ENCODE peak calls at places on chromosomes 7 and 10, in four cellular contexts. G, M, E and C are unnamed samples.

GRCh38 chr10:34492081-34492480 is 323.0 kb downstream of the PARD3 start:
- DNase-seq in M (no peak), G (no peak), E (no peak), C (no peak)

GRCh38 chr10:35470535-35470934 is 134.2 kb downstream of the CCNY start:
- DNase-seq in M (no peak), G (peak), E (no peak), C (peak)

GRCh38 chr10:89651205-89651915 is 6.3 kb upstream of the PANK1 start:
- DNase-seq in E (no peak), M (no peak), G (peak), C (no peak)

GRCh38 chr10:69070951-69071350 is 17.0 kb upstream of the SRGN start:
- DNase-seq in M (no peak), E (no peak), G (no peak), C (no peak)

GRCh38 chr10:69780070-69780469 is 21.6 kb upstream of the COL13A1 start:
- DNase-seq in E (no peak), G (no peak), M (no peak), C (no peak)

GRCh38 chr10:120897343-120897742 is 46.2 kb downstream of the WDR11 start:
- DNase-seq in E (peak), G (no peak), M (no peak), C (peak)

GRCh38 chr10:132511692-132512442 is 25.7 kb upstream of the INPP5A start:
- DNase-seq in E (no peak), G (no peak), M (no peak), C (no peak)

GRCh38 chr7:151051108-151051507 is 2.8 kb downstream of the ASIC3 start:
- DNase-seq in M (peak), G (peak), E (peak), C (peak)

GRCh38 chr10:789831-790701 is 100.6 kb upstream of the DIP2C start:
- DNase-seq in M (no peak), E (no peak), G (no peak), C (no peak)

GRCh38 chr10:131546086-131546810 is 234.7 kb upstream of the TCERG1L start:
- DNase-seq in M (no peak), E (no peak), G (peak), C (no peak)

GRCh38 chr10:92688927-92689662 is 660 bp upstream of the HHEX start:
- DNase-seq in G (peak), E (peak), M (peak), C (peak)

GRCh38 chr7:78311176-78311575 is 512.6 kb downstream of the PHTF2 start:
- DNase-seq in E (no peak), G (no peak), M (no peak), C (no peak)

GRCh38 chr10:96208271-96208670 is 63.1 kb downstream of the BLNK start:
- DNase-seq in G (no peak), E (no peak), M (no peak), C (no peak)

GRCh38 chr7:144738708-144739314 is 97.0 kb downstream of the TPK1 start:
- DNase-seq in M (no peak), E (no peak), G (peak), C (peak)

GRCh38 chr7:13257661-13258060 is 570.2 kb downstream of the ARL4A start:
- DNase-seq in E (no peak), M (no peak), G (no peak), C (peak)

GRCh38 chr10:118983263-118983662 is 46.3 kb upstream of the NANOS1 start:
- DNase-seq in G (no peak), M (no peak), E (no peak), C (no peak)

GRCh38 chr7:1403844-1404404 is 55.3 kb downstream of the MICALL2 start:
- DNase-seq in M (peak), G (peak), E (peak), C (peak)

GRCh38 chr10:125868372-125868975 is 12.6 kb downstream of the DHX32 start:
- DNase-seq in M (no peak), E (peak), G (peak), C (peak)

GRCh38 chr10:104067525-104067924 is 18.2 kb downstream of the COL17A1 start:
- DNase-seq in G (no peak), E (no peak), M (no peak), C (no peak)

GRCh38 chr10:12372846-12373245 is 23.5 kb downstream of the CAMK1D start:
- DNase-seq in M (no peak), E (no peak), G (no peak), C (no peak)

GRCh38 chr7:469591-469961 is 50.1 kb downstream of the PDGFA start:
- DNase-seq in G (no peak), M (no peak), E (no peak), C (no peak)

GRCh38 chr10:72068901-72069446 is 19.4 kb downstream of the SPOCK2 start:
- DNase-seq in G (no peak), M (no peak), E (no peak), C (no peak)

GRCh38 chr10:29635711-29636144 is 957 bp upstream of the SVIL start:
- DNase-seq in M (no peak), E (peak), G (peak), C (peak)

GRCh38 chr7:45177801-45178200 is 20.2 kb downstream of the RAMP3 start:
- DNase-seq in E (no peak), G (no peak), M (no peak), C (no peak)

GRCh38 chr10:101007099-101007711 is 7.6 kb downstream of the LZTS2 start:
- DNase-seq in G (no peak), M (no peak), E (peak), C (no peak)

GRCh38 chr10:60197206-60197605 is 192.5 kb downstream of the ANK3 start:
- DNase-seq in G (no peak), E (no peak), M (no peak), C (no peak)

GRCh38 chr10:68598978-68599753 is 39.0 kb downstream of the TET1 start:
- DNase-seq in E (peak), M (no peak), G (peak), C (peak)

GRCh38 chr7:28570970-28571288 is 158.6 kb downstream of the CREB5 start:
- DNase-seq in E (peak), M (no peak), G (no peak), C (peak)

GRCh38 chr7:74627699-74628411 is 29.7 kb upstream of the GTF2I start:
- DNase-seq in E (peak), M (peak), G (peak), C (no peak)

GRCh38 chr10:109956454-109957091 is 33.3 kb upstream of the XPNPEP1 start:
- DNase-seq in E (peak), M (no peak), G (peak), C (peak)

GRCh38 chr7:157250605-157251228 is 86.1 kb upstream of the DNAJB6 start:
- DNase-seq in E (peak), G (peak), M (peak), C (peak)

GRCh38 chr10:90635111-90635798 is 222.6 kb downstream of the HTR7 start:
- DNase-seq in E (no peak), M (no peak), G (no peak), C (no peak)

GRCh38 chr7:152673902-152674301 is 2.0 kb downstream of the XRCC2 start:
- DNase-seq in E (no peak), M (no peak), G (no peak), C (no peak)

GRCh38 chr7:152674860-152675760 is 831 bp downstream of the XRCC2 start:
- DNase-seq in E (peak), G (peak), M (no peak), C (peak)

GRCh38 chr7:152672626-152673025 is 3.3 kb downstream of the XRCC2 start:
- DNase-seq in M (no peak), G (no peak), E (no peak), C (no peak)

GRCh38 chr7:152678133-152678645 is 2.2 kb upstream of the XRCC2 start:
- DNase-seq in E (no peak), G (no peak), M (no peak), C (no peak)

DNA sequence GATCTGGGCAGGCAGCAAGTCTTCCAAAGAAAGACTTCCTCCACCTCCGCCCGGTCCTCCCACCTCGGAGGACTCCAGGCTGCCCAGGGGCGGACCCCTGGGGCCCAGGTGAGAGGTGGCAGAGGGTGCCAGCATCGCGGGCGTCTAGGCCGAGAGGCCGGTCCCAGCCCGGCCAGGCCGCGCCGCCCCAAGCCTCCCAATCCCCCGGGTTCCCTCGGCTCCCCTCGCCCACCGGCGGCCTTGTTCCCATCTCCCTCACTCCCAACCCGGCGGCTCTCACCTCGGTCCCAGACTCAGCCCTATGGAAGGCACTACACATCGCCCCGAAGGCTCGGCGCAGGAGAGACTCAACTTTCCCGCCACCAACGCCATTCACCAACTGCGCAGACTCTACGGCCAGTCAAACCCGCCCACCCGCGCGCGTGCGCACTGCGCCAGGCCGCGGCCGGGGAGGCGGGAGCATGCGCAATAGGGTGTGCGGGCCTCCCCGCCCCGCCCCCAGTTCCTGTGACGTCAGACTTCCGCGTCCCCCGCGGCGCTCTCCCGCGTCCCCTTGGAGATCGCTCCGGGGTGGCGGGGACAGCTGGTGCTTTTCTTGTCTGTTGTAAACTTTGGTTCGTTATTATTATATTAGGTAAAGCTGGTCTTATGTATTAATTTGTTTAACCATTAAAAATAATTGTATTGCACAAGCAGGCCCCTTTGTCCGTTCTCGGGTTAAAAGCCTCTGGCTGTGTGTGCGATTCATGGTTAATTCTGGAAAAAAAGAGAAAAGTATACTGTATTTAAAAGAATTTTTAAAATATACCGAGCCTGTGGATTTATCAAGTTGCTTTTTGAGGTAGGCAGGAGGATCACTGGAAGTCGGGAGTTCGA is at the start of gene XRCC2:
- DNase-seq in G (peak), M (peak), E (peak), C (peak)
- H4K8ac ChIP-seq in G (peak), M (peak), E (peak), C (peak)

GRCh38 chr7:155206286-155207020 is 91.2 kb upstream of the INSIG1 start:
- DNase-seq in M (no peak), G (no peak), E (peak), C (peak)
- H2BK120ac ChIP-seq in M (no peak), G (no peak), E (peak), C (peak)

GRCh38 chr10:80568306-80568705 is 30.6 kb downstream of the SH2D4B start:
- DNase-seq in E (no peak), M (no peak), G (no peak), C (no peak)

GRCh38 chr10:80567292-80567691 is 29.6 kb downstream of the SH2D4B start:
- DNase-seq in M (no peak), E (no peak), G (peak), C (no peak)

GRCh38 chr10:80571352-80571751 is 33.6 kb downstream of the SH2D4B start:
- DNase-seq in G (no peak), E (no peak), M (no peak), C (no peak)

DNA sequence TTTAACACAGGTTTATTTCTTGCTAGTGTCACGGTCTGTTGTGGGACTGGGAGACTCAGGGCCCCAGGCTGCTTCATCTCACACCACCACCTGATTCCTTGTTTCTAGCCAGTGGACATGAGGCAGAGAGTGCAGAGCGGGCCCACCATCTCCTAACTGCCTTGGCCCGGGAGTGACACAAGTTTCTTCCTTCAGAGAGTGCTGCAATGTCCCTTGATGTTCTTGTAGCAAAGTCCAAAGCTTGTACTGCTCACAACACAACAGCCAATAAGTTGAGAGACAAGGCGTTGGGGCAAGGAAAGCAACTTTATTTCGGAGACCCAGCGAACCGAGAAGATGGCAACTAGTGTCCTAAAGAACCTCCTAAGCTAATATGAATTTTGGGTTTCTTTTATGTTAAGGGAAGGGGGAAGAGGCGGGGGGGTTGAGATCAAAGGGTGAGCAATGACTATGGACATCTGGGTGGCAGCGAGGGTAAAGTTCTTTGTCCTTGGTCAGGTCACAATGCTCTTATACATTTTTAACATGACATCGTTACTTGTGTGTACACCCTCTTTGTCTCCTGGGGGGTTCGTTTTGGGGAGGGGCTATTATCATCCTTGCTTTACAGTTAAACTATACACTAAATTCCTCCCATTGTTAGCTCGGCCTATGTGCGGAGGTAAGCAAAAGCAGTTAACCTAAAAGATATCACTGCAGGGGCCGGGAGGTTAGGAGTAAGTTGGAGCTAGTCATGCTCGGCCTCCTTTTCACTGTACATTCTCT is 31.6 kb downstream of the SH2D4B start:
- DNase-seq in G (no peak), M (no peak), E (no peak), C (no peak)
- H4K8ac ChIP-seq in G (no peak), M (no peak), E (no peak), C (no peak)

GRCh38 chr10:58518775-58519174 is 6.1 kb downstream of the BICC1 start:
- DNase-seq in M (no peak), E (peak), G (no peak), C (no peak)

GRCh38 chr10:58515296-58515956 is 2.8 kb downstream of the BICC1 start:
- DNase-seq in E (no peak), M (no peak), G (no peak), C (no peak)

GRCh38 chr10:58516118-58516517 is 3.4 kb downstream of the BICC1 start:
- DNase-seq in G (no peak), E (no peak), M (no peak), C (no peak)

GRCh38 chr10:58517481-58518355 is 5.0 kb downstream of the BICC1 start:
- DNase-seq in G (no peak), M (no peak), E (no peak), C (no peak)

DNA sequence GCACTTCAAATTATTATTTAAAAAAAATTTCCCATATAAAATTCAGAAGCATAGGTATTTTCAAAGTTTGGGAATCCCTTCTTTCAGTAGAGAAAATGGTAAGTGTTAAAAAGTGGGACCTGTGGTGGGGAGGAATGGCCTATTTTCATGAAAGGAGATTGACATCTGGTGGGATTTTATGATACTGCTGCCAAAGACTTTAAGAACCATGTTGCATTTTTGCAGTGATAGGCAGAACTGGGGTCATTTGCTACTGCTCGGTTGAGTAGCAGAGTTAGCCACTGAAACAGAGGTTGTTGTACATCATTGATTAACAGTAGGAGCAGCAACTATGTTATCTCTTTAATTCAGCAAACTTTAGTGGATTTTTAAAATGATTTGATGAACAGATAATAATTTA is 4.4 kb downstream of the BICC1 start:
- DNase-seq in M (no peak), G (peak), E (no peak), C (no peak)
- H2BK120ac ChIP-seq in M (no peak), G (no peak), E (no peak), C (no peak)

DNA sequence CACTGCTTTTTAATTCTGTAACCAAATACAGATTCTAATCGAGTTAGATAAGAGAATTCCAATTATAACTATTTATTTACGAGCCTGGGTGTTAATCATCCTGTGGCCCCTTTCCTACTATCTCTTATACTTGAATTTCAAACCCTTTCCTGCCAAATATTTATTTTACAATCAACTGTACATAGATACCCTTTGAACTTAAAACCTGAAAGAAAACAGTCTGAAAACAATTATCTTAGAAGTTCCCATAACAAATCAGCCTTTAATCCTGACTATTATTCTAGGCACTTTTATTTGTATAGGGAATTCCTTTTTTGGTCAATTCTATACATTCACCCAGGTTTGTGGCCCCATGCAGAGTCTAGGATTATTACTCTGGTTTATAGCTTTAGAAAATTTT is 10.6 kb upstream of the GPR37 start:
- DNase-seq in E (no peak), G (no peak), M (no peak), C (no peak)
- H4K8ac ChIP-seq in E (no peak), G (no peak), M (no peak), C (no peak)